ENCODE peak calls at places on chromosomes 13 and 19, in four cellular contexts. O, V, N and W are unnamed samples.

GRCh38 chr13:41462427-41462826 is 5.1 kb downstream of the RGCC start:
- DNase-seq in O (no peak), N (no peak), V (no peak), W (no peak)

GRCh38 chr13:114071441-114071840 is 61.0 kb downstream of the RASA3 start:
- DNase-seq in O (no peak), N (no peak), V (no peak), W (no peak)

GRCh38 chr19:47486900-47487299 is 2.9 kb upstream of the KPTN start:
- DNase-seq in V (no peak), O (no peak), N (no peak), W (no peak)

GRCh38 chr13:81058916-81059290 is 718.0 kb upstream of the SPRY2 start:
- DNase-seq in O (no peak), N (no peak), V (no peak), W (no peak)

GRCh38 chr19:47157455-47158321 is 27.1 kb downstream of the SAE1 start:
- DNase-seq in V (peak; percentile 68), O (peak; percentile 57), N (no peak), W (peak; percentile 55)

GRCh38 chr13:24626449-24626848 is 53.8 kb upstream of the ATP12A start:
- DNase-seq in O (no peak), V (no peak), N (no peak), W (no peak)

GRCh38 chr19:7871280-7871529 is 3.0 kb downstream of the PRR36 start:
- DNase-seq in O (peak; percentile 73), N (no peak), V (no peak), W (no peak)

GRCh38 chr13:113164492-113164891 is 6.0 kb downstream of the PROZ start:
- DNase-seq in O (no peak), N (no peak), V (no peak), W (no peak)

GRCh38 chr19:35458821-35459391 is 10.8 kb downstream of the FFAR2 start:
- DNase-seq in N (no peak), V (no peak), O (peak; percentile 85), W (no peak)

GRCh38 chr13:35876601-35877000 is 254.6 kb downstream of the DCLK1 start:
- DNase-seq in V (peak; percentile 24), O (no peak), N (no peak), W (no peak)

GRCh38 chr13:35882722-35883497 is 248.3 kb downstream of the DCLK1 start:
- DNase-seq in O (no peak), V (no peak), N (no peak), W (no peak)

GRCh38 chr13:35881360-35881759 is 249.8 kb downstream of the DCLK1 start:
- DNase-seq in O (no peak), V (peak; percentile 27), N (no peak), W (no peak)

GRCh38 chr13:35874704-35875103 is 256.5 kb downstream of the DCLK1 start:
- DNase-seq in V (no peak), O (no peak), N (no peak), W (no peak)

DNA sequence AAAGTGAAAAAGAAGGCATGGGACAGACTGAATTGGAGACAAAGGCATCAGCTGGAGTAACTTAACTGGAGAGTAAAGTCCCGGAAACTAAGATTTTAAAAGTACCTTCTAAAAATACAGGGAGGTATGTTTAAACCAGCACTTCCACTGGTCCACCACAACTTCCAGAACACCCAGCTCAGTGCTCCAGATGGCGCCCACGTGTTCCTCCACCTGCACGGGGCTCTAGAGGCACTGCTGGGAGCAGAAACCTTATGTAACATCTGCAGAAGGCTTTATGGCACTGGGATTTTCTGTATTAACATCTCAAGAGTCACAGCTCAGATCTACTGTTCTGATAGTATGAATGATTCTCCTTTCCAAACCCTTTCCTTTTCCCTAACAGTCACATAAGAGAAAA is 252.1 kb downstream of the DCLK1 start:
- DNase-seq in V (no peak), N (no peak), O (no peak), W (peak; percentile 28)
- H3K9me2 ChIP-seq in V (no peaks in the 10 kb centered on the region), N (no peaks in the 10 kb centered on the region), O (no peaks in the 10 kb centered on the region), W (no peaks in the 10 kb centered on the region)

GRCh38 chr13:76846363-76846762 is 39.8 kb downstream of the KCTD12 start:
- DNase-seq in O (no peak), V (peak; percentile 76), N (no peak), W (no peak)
- H3K9me2 ChIP-seq in O (no peaks in the 10 kb centered on the region), V (no peaks in the 10 kb centered on the region), N (no peaks in the 10 kb centered on the region), W (no peaks in the 10 kb centered on the region)

GRCh38 chr19:31408460-31409124 is 59.4 kb upstream of the TSHZ3 start:
- DNase-seq in O (no peak), N (no peak), V (peak; percentile 90), W (no peak)
- H3K9me2 ChIP-seq in O (no peaks in the 10 kb centered on the region), N (no peaks in the 10 kb centered on the region), V (no peaks in the 10 kb centered on the region), W (no peaks in the 10 kb centered on the region)

GRCh38 chr13:97145057-97145456 is 77.1 kb upstream of the MBNL2 start:
- DNase-seq in N (no peak), V (no peak), O (no peak), W (no peak)

DNA sequence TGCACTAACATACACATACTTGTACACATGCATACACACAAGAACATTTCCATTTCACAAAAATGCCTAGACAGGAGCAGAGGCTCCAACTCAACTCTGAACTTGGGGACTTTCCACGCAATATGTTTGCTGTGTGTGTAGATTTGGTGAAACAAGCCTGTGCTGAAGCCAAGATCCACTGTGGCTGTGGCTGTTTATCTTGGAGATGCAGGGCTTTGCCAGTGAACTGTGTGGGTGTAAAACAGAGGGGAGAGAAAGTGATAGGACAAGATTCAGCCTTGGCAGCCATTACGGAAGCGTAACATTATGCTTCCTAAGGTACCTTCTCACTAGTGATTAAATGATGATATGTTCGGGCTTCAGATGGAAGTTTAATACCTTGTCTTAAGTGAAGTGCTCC is 73.2 kb upstream of the MBNL2 start:
- DNase-seq in N (no peak), O (no peak), V (no peak), W (no peak)
- H3K9me2 ChIP-seq in N (no peaks in the 10 kb centered on the region), O (no peaks in the 10 kb centered on the region), V (no peaks in the 10 kb centered on the region), W (no peaks in the 10 kb centered on the region)